ENCODE peak calls at places on chromosomes 6 and 20, in five cellular contexts. H is cardiac muscle cell, W is testis, P is sigmoid colon, O is astrocyte. B is an unnamed sample. For H3K4me1, the result is how much of the 10 kb centered on the place peaks cover.

GRCh38 chr6:125078602-125079321 is 74.8 kb upstream of the TPD52L1 start:
- DNase-seq in P (no peak), O (no peak), W (no peak), H (no peak), B (no peak)

GRCh38 chr20:14801591-14802325 is 464.3 kb upstream of the FLRT3 start:
- DNase-seq in W (no peak), P (no peak), O (no peak), H (no peak), B (no peak)

GRCh38 chr6:170067257-170067656 is 223.6 kb downstream of the DLL1 start:
- DNase-seq in H (no peak), W (no peak), P (peak), O (no peak), B (no peak)

GRCh38 chr6:120230008-120230407 is 880.4 kb upstream of the MAN1A1 start:
- DNase-seq in W (no peak), P (no peak), O (no peak), H (no peak), B (no peak)

GRCh38 chr20:61123751-61124368 is 128.2 kb upstream of the CDH4 start:
- DNase-seq in P (no peak), O (no peak), H (no peak), W (no peak), B (no peak)

GRCh38 chr6:111559193-111560097 is 46.2 kb downstream of the TRAF3IP2 start:
- DNase-seq in P (no peak), H (no peak), W (no peak), O (no peak), B (peak)

GRCh38 chr20:35363190-35363589 is 48.6 kb downstream of the UQCC1 start:
- DNase-seq in O (peak), W (peak), H (no peak), P (no peak), B (no peak)

GRCh38 chr6:31010393-31011060 is at the start of gene MUC22:
- DNase-seq in P (no peak), H (no peak), W (no peak), O (peak), B (no peak)

GRCh38 chr20:59455392-59456341 is 148.7 kb upstream of the PHACTR3 start:
- DNase-seq in O (no peak), H (peak), W (peak), P (peak), B (no peak)

GRCh38 chr20:21270806-21271205 is 32.3 kb upstream of the XRN2 start:
- DNase-seq in W (no peak), P (no peak), H (no peak), O (no peak), B (no peak)

GRCh38 chr20:8375898-8376297 is 243.8 kb downstream of the PLCB1 start:
- DNase-seq in O (peak), W (no peak), P (no peak), H (no peak), B (no peak)

GRCh38 chr20:8376940-8377339 is 244.9 kb downstream of the PLCB1 start:
- DNase-seq in P (no peak), W (no peak), O (no peak), H (no peak), B (no peak)

GRCh38 chr20:8373579-8373978 is 241.5 kb downstream of the PLCB1 start:
- DNase-seq in W (no peak), O (no peak), P (no peak), H (no peak), B (no peak)

GRCh38 chr20:8370774-8371173 is 238.7 kb downstream of the PLCB1 start:
- DNase-seq in W (no peak), O (no peak), H (no peak), P (no peak), B (no peak)

GRCh38 chr20:8372819-8373218 is 240.8 kb downstream of the PLCB1 start:
- DNase-seq in P (no peak), O (no peak), W (no peak), H (peak), B (no peak)
- H3K4me3 ChIP-seq in P (no peak), O (no peak), W (no peak), H (no peak), B (no peak)

GRCh38 chr6:44221961-44222335 is 1.4 kb upstream of the SLC29A1 start:
- DNase-seq in O (no peak), H (no peak), W (no peak), P (no peak), B (no peak)

GRCh38 chr6:44223471-44224153 is at the start of gene SLC29A1:
- DNase-seq in W (peak), O (no peak), H (peak), P (peak), B (peak)

GRCh38 chr6:44222987-44223470 is 366 bp upstream of the SLC29A1 start:
- DNase-seq in O (no peak), H (no peak), W (no peak), P (peak), B (peak)

GRCh38 chr6:44221291-44221960 is 2.0 kb upstream of the SLC29A1 start:
- DNase-seq in O (peak), W (peak), P (peak), H (peak), B (peak)

DNA sequence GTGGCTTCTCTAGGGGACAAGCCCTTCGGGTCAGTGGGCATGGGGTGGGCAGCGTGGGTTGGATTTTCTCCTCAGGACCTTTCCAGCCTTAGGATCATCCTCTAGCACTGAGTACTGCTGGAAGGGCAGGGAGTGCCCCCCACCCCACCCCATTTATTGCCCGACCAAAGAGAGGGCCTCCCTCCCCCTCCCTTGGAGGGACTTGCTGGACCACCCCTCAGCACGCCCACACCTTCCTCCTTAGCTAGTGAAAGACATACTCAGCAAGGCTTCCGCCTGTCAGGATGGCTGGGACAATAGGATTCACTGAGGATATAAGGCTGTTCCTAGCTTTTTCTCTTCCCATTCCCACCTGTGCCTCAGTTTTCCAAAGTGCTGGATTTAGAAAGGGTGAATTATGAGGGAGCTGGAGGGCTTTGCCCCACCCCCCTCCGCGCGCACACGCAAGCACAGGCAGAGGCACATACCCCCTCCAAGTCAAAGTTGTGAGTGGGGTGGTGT is 859 bp upstream of the SLC29A1 start:
- DNase-seq in P (peak), W (no peak), O (no peak), H (no peak), B (no peak)
- H3K4me1 ChIP-seq in P (under half), W (half or more), O (under half), H (under half), B (under half)

GRCh38 chr6:108838101-108838717 is 10.0 kb upstream of the ARMC2 start:
- DNase-seq in O (peak), P (no peak), H (peak), W (no peak), B (no peak)
- TF ChIP-seq CTCF in O (peak), P (no peak), H (no peak), W (no peak), B (no peak)

GRCh38 chr6:680666-681374 is 12.1 kb downstream of the EXOC2 start:
- DNase-seq in H (no peak), O (no peak), P (no peak), W (no peak), B (no peak)
- H3K4me3 ChIP-seq in H (no peak), O (no peak), P (no peak), W (no peak), B (no peak)

B was measured in tibial artery.